ENCODE peak calls at places on chromosomes 5 and 9, in seven cellular contexts. W, P, N, M, J, U and D are unnamed samples.

GRCh38 chr5:157603333-157604190 is 28.0 kb upstream of the ADAM19 start:
- DNase-seq in W (peak), P (no peak), N (peak), M (peak), J (peak), U (peak), D (no peak)

GRCh38 chr9:75233011-75233410 is 144.7 kb downstream of the OSTF1 start:
- DNase-seq in W (no peak), P (no peak), N (no peak), M (no peak), J (no peak), U (no peak), D (no peak)

GRCh38 chr5:71969464-71969863 is 137.8 kb upstream of the MAP1B start:
- DNase-seq in W (no peak), P (no peak), N (no peak), M (no peak), J (no peak), U (no peak), D (no peak)

GRCh38 chr9:6675268-6675667 is 29.7 kb upstream of the GLDC start:
- DNase-seq in W (no peak), P (no peak), N (no peak), M (no peak), J (no peak), U (no peak), D (no peak)

GRCh38 chr9:98018347-98018746 is 35.2 kb downstream of the ANP32B start:
- DNase-seq in W (no peak), P (no peak), N (no peak), M (no peak), J (no peak), U (no peak), D (no peak)

GRCh38 chr9:20551236-20551635 is 71.1 kb downstream of the MLLT3 start:
- DNase-seq in W (peak), P (no peak), N (no peak), M (no peak), J (no peak), U (no peak), D (no peak)

GRCh38 chr5:158463971-158464370 is 605.0 kb upstream of the CLINT1 start:
- DNase-seq in W (no peak), P (no peak), N (no peak), M (no peak), J (no peak), U (no peak), D (no peak)

GRCh38 chr5:3362606-3362910 is 233.1 kb upstream of the IRX1 start:
- DNase-seq in W (no peak), P (no peak), N (no peak), M (no peak), J (no peak), U (no peak), D (no peak)

GRCh38 chr5:178199581-178200434 is 4.5 kb upstream of the HNRNPAB start:
- DNase-seq in W (no peak), P (no peak), N (no peak), M (no peak), J (no peak), U (no peak), D (no peak)

GRCh38 chr5:176152191-176152932 is 85.9 kb upstream of the SIMC1 start:
- DNase-seq in W (no peak), P (no peak), N (no peak), M (no peak), J (no peak), U (no peak), D (no peak)

GRCh38 chr5:69491838-69492390 is 676 bp upstream of the OCLN start:
- DNase-seq in W (no peak), P (no peak), N (no peak), M (no peak), J (no peak), U (no peak), D (no peak)